ENCODE peak calls at places on chromosomes 4 and X, in ten cellular contexts. X is suprapubic skin, K is Peyer's patch, P is transverse colon, S is testis, F is breast epithelium, I is sigmoid colon, C is body of pancreas, W is H1, T is uterus. J is an unnamed sample. For H3K4me1, the result is how much of the 10 kb centered on the place peaks cover.

GRCh38 chrX:17030580-17031285 is 84.3 kb downstream of the REPS2 start:
- DNase-seq in S (no peak), I (no peak), W (no peak), F (no peak), P (no peak), X (no peak), K (no peak), C (no peak), T (no peak), J (no peak)

GRCh38 chrX:73963682-73964081 is 340.3 kb upstream of the ZCCHC13 start:
- DNase-seq in P (no peak), X (no peak), T (no peak), W (no peak), C (no peak), F (no peak), I (no peak), S (peak), K (no peak), J (no peak)

GRCh38 chrX:38304010-38304409 is 23.3 kb downstream of the RPGR start:
- DNase-seq in C (no peak), K (no peak), W (no peak), X (no peak), F (no peak), I (no peak), S (no peak), P (no peak), T (no peak), J (no peak)

GRCh38 chrX:73289039-73289438 is 74.4 kb upstream of the NAP1L2 start:
- DNase-seq in S (no peak), C (no peak), W (peak), X (no peak), F (no peak), K (no peak), I (no peak), P (no peak), T (no peak), J (no peak)

GRCh38 chrX:118534716-118535493 is 39.3 kb downstream of the DOCK11 start:
- DNase-seq in C (no peak), P (no peak), F (no peak), S (no peak), X (no peak), K (no peak), I (no peak), W (no peak), T (no peak), J (no peak)

GRCh38 chr4:67885727-67886126 is 1.9 kb upstream of the TMPRSS11D start:
- DNase-seq in T (no peak), K (no peak), F (no peak), S (no peak), W (peak), C (no peak), X (no peak), I (no peak), P (no peak), J (no peak)

GRCh38 chr4:91127891-91128290 is 1000.7 kb downstream of the CCSER1 start:
- DNase-seq in P (no peak), C (no peak), K (no peak), S (peak), X (no peak), W (no peak), I (no peak), T (no peak), F (no peak), J (no peak)

GRCh38 chrX:1248381-1249061 is 20.1 kb upstream of the CSF2RA start:
- DNase-seq in P (no peak), X (no peak), W (no peak), F (no peak), C (no peak), T (no peak), K (no peak), S (peak), I (no peak), J (no peak)

GRCh38 chrX:20668550-20668949 is 401.8 kb upstream of the RPS6KA3 start:
- DNase-seq in K (no peak), T (no peak), I (no peak), X (no peak), S (no peak), C (no peak), W (no peak), P (no peak), F (no peak), J (no peak)

GRCh38 chr4:40629401-40630334 is at the start of gene RBM47:
- DNase-seq in S (peak), W (peak), F (peak), P (peak), K (peak), I (peak), T (peak), C (peak), X (peak), J (peak)
- TF ChIP-seq POLR2A in S (no peak), W (peak), F (peak), P (peak), K (peak), I (peak), T (no peak), C (peak), X (no peak), J (peak)

DNA sequence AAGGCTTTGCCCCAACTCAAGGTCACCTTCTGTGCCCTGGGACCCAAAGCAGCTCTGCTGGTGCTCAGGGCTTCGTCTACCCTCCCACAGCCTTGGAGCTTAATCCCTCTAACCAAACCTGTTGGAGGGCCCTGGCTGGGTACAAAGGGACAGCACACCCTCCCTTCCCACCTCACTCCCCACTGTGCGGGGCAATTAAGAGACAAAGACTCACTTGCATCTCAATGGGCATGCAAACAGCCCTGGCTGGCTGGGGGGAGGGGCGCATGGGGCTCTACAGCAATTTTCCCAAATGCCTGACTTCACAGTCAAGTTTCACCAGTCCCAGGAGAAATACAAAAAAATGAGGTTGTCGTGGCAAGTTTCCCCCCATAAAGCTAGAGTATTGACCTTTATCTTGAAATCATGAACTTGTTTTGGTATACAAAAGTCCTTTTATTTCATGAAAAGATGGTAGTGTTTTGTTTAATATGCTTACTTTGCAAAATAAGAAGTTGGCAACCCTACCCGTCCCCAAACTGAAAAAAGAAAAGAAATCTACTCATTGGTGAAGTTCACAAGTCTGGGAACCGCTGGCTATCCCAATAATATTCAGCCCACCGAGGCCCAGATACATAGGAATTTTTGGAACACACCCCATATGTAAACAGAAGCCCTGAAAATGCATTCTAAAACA is 4.1 kb upstream of the CD99L2 start:
- DNase-seq in C (no peak), S (no peak), W (peak), K (no peak), F (no peak), P (no peak), T (no peak), I (no peak), X (no peak), J (no peak)
- H3K4me1 ChIP-seq in C (under half), S (under half), W (under half), K (under half), F (under half), P (under half), T (under half), I (under half), X (under half), J (under half)

DNA sequence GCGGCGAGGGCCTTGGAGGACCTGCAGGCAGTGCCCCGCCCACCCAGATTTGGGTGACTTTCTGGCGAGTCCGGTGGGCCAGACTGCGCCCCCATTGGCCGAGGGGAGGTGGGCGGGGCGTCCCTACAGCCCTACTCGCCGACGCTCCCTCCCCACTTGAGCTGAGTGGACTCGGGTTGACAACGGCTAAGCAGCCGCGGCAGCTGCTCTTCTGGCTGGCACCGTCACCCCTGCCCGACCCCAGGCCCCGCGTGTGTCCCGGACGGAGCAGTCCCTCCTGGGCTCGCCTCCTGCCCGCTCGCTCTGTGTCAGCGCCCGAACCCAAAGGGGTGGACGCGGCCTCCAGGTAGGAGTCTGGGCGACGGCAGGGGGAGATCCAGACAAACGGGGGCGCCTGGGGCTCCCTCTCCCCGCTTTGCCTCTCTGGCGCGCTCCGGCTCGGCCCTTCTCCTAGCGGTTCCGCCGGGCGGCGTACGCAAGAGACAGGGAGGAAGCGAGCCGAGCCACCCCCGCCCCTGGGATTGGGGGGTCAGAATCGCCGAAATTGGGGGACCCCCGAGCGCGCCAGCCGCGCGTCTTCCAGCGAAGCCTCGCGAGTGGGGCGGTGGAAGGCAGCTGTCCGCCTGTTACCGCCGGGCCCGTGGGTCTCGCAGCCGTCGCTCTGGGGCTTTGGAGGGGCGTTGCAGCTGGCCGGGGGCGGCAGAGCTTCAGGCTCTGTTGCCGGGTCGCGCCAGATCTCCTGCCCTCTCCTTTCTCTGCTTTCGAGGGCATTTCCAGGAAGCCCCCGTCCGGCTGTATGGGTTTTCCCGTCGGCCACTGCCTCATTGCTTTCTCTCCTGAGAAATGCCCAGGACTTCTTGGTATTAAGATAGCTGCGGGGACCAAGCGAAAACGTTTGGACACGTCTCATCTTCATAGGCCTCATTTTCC is 46.3 kb downstream of the STARD8 start:
- DNase-seq in T (peak), I (peak), X (peak), C (peak), K (peak), S (peak), W (no peak), F (peak), P (peak), J (peak)
- TF ChIP-seq POLR2A in T (peak), I (no peak), X (no peak), C (peak), K (no peak), S (no peak), W (peak), F (no peak), P (peak), J (peak)

DNA sequence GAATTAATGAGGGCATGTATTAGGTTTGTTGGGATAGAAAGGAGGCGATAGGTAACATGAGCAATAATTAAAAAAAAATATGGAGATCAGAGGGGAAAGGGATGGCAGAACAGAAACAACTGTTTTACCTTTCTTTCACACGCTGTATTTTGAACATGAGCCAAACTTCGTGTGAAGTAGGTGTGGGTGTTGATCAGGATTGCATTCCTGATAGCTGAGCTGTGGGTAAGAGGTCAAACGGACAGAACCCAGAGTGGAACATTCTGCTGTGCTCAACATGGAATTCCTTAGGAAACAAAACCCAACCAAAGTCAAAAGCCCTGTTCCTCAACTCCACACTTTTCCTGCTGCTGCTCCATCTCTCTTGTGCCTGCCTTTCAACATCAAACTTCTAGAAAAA is 162.5 kb upstream of the CASK start:
- DNase-seq in W (no peak), T (no peak), C (no peak), P (no peak), F (no peak), K (no peak), I (no peak), X (no peak), S (no peak), J (no peak)
- H3K4me1 ChIP-seq in W (under half), T (under half), C (under half), P (under half), F (under half), K (under half), I (under half), X (under half), S (under half), J (under half)

GRCh38 chrX:102659790-102660757 is 8.8 kb downstream of the GPRASP1 start:
- DNase-seq in C (peak), I (peak), F (peak), X (peak), S (peak), P (peak), K (peak), T (peak), W (no peak), J (peak)
- TF ChIP-seq POLR2A in C (peak), I (no peak), F (no peak), X (no peak), S (no peak), P (peak), K (peak), T (peak), W (peak), J (peak)

DNA sequence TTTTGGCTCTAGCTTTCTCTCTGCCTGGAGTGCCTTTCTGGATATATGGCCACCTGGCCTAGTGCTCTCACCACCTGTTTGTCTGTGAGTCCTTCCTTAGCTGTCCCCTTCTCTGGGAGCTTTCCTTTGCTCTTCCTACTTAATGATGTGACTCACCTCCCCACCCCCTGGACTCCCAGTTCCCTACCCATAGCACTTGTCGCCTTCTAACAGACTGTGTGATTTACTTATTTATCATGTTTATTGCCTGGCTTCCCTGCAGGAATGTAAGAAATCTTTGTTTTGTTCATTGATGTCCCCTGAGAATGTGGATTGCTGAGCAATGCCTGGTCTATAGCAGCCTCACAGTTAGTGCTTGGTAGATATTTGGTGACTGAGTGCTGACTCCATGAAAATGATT is 18.9 kb downstream of the ADD1 start:
- DNase-seq in S (no peak), W (peak), K (no peak), I (no peak), F (no peak), P (no peak), T (no peak), X (no peak), C (peak), J (peak)
- H3K4me1 ChIP-seq in S (half or more), W (under half), K (under half), I (half or more), F (under half), P (half or more), T (under half), X (half or more), C (half or more), J (half or more)

GRCh38 chr4:74133786-74134499 is 24.0 kb upstream of the MTHFD2L start:
- DNase-seq in C (peak), F (peak), X (peak), S (peak), P (peak), W (peak), I (peak), K (peak), T (peak), J (peak)
- TF ChIP-seq POLR2A in C (no peak), F (no peak), X (no peak), S (no peak), P (no peak), W (no peak), I (no peak), K (no peak), T (no peak), J (no peak)

DNA sequence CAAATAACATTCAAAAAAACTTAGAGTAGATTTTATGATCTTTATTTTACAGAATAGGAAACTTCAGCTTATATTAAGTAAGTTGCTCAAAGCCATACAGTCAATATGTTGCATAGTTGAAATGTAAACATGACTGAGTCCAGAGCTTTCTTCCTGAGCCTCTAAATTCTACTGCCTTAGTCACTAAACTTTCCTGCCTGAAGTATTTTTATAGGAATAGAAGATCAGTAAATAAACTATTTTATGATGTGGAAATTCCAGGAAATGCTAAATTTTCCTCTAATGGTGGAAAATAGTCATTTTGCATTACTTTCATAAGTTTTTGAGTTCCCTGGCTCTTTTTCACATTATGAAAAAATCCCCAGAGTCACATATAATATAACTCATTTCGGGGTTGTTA is 182.8 kb downstream of the BANK1 start:
- DNase-seq in K (no peak), C (no peak), X (no peak), W (no peak), T (no peak), I (no peak), F (no peak), S (no peak), P (no peak), J (no peak)
- H3K4me1 ChIP-seq in K (under half), C (under half), X (under half), W (under half), T (under half), I (under half), F (under half), S (under half), P (under half), J (under half)

GRCh38 chr4:38684951-38685350 is 21.0 kb downstream of the KLF3 start:
- DNase-seq in I (no peak), K (no peak), W (no peak), P (no peak), S (no peak), X (no peak), C (no peak), T (no peak), F (no peak), J (no peak)
- TF ChIP-seq POLR2A in I (no peak), K (no peak), W (no peak), P (no peak), S (no peak), X (no peak), C (no peak), T (no peak), F (no peak), J (no peak)

J was measured in adrenal gland.